ENCODE peak calls at places on chromosomes 2 and 18, in five cellular contexts. O, W, H, G and V are unnamed samples.

GRCh38 chr18:9765505-9765904 is 57.4 kb downstream of the RAB31 start:
- DNase-seq in O (no peak), W (peak), H (no peak), G (no peak), V (no peak)

GRCh38 chr18:48342588-48342987 is 66.6 kb downstream of the ZBTB7C start:
- DNase-seq in O (no peak), W (no peak), H (no peak), G (no peak), V (no peak)

GRCh38 chr2:191935247-191935646 is 88.4 kb upstream of the CAVIN2 start:
- DNase-seq in O (no peak), W (no peak), H (no peak), G (no peak), V (no peak)

GRCh38 chr18:65093341-65093740 is 657.5 kb upstream of the CDH7 start:
- DNase-seq in O (no peak), W (no peak), H (no peak), G (peak), V (no peak)

GRCh38 chr2:59025157-59025757 is 784.1 kb upstream of the FANCL start:
- DNase-seq in O (no peak), W (peak), H (peak), G (no peak), V (no peak)

GRCh38 chr2:184646177-184646576 is 47.8 kb downstream of the ZNF804A start:
- DNase-seq in O (peak), W (no peak), H (no peak), G (no peak), V (peak)

GRCh38 chr2:195322324-195322723 is 334.7 kb upstream of the SLC39A10 start:
- DNase-seq in O (peak), W (no peak), H (peak), G (no peak), V (no peak)

GRCh38 chr2:75277111-75277510 is 77.8 kb upstream of the TACR1 start:
- DNase-seq in O (peak), W (no peak), H (no peak), G (no peak), V (peak)

GRCh38 chr2:83253848-83254247 is 1205.2 kb downstream of the SUCLG1 start:
- DNase-seq in O (no peak), W (no peak), H (no peak), G (no peak), V (no peak)

GRCh38 chr2:159249955-159250723 is 36.4 kb downstream of the WDSUB1 start:
- DNase-seq in O (peak), W (no peak), H (no peak), G (peak), V (peak)

GRCh38 chr2:96819101-96819875 is 3.2 kb downstream of the CNNM3 start:
- DNase-seq in O (no peak), W (peak), H (peak), G (no peak), V (no peak)

GRCh38 chr2:46878240-46878877 is 37.2 kb downstream of the MCFD2 start:
- DNase-seq in O (no peak), W (no peak), H (no peak), G (no peak), V (no peak)

GRCh38 chr2:46877619-46878113 is 37.9 kb downstream of the MCFD2 start:
- DNase-seq in O (no peak), W (no peak), H (no peak), G (no peak), V (no peak)

GRCh38 chr2:46876741-46877384 is 38.7 kb downstream of the MCFD2 start:
- DNase-seq in O (peak), W (peak), H (peak), G (no peak), V (no peak)

GRCh38 chr2:46879511-46879910 is 36.1 kb downstream of the MCFD2 start:
- DNase-seq in O (no peak), W (no peak), H (no peak), G (no peak), V (no peak)

GRCh38 chr2:46878886-46879285 is 36.7 kb downstream of the MCFD2 start:
- DNase-seq in O (peak), W (peak), H (peak), G (peak), V (no peak)
- H3K27ac ChIP-seq in O (peak), W (no peak), H (peak), G (peak), V (no peak)

GRCh38 chr2:90221300-90221651 is 1529.8 kb downstream of the RPIA start:
- DNase-seq in O (no peak), W (no peak), H (no peak), G (no peak), V (no peak)
- H3K27ac ChIP-seq in O (no peak), W (no peak), H (no peak), G (no peak), V (no peak)

GRCh38 chr2:70161069-70161534 is 29.7 kb downstream of the C2orf42 start:
- DNase-seq in O (no peak), W (no peak), H (no peak), G (no peak), V (no peak)
- H3K27ac ChIP-seq in O (no peak), W (no peak), H (no peak), G (no peak), V (peak)

GRCh38 chr2:8819194-8819593 is 18.2 kb downstream of the KIDINS220 start:
- DNase-seq in O (peak), W (no peak), H (no peak), G (no peak), V (no peak)

GRCh38 chr2:8821276-8822217 is 15.9 kb downstream of the KIDINS220 start:
- DNase-seq in O (peak), W (no peak), H (no peak), G (peak), V (no peak)

GRCh38 chr2:8817219-8817618 is 20.2 kb downstream of the KIDINS220 start:
- DNase-seq in O (no peak), W (no peak), H (no peak), G (no peak), V (no peak)

GRCh38 chr2:8819948-8820347 is 17.5 kb downstream of the KIDINS220 start:
- DNase-seq in O (no peak), W (no peak), H (no peak), G (no peak), V (no peak)

GRCh38 chr2:8822218-8822617 is 15.2 kb downstream of the KIDINS220 start:
- DNase-seq in O (no peak), W (no peak), H (no peak), G (no peak), V (no peak)
- H3K27ac ChIP-seq in O (no peak), W (no peak), H (no peak), G (no peak), V (no peak)